ENCODE peak calls at places on chromosome 6, in five cellular contexts. Z, M, L, X and V are unnamed samples.

GRCh38 chr6:89045585-89045984 is 35.0 kb upstream of the PNRC1 start:
- DNase-seq in X (no peak), L (no peak), M (no peak), Z (no peak), V (no peak)

GRCh38 chr6:5997420-5998093 is 9.2 kb downstream of the NRN1 start:
- DNase-seq in M (no peak), L (no peak), X (no peak), Z (no peak), V (no peak)

GRCh38 chr6:134282816-134283215 is 35.1 kb downstream of the SGK1 start:
- DNase-seq in M (no peak), Z (no peak), X (no peak), L (no peak), V (no peak)

GRCh38 chr6:15026832-15027231 is 219.0 kb upstream of the JARID2 start:
- DNase-seq in Z (no peak), L (peak; percentile 29), M (no peak), X (no peak), V (no peak)

GRCh38 chr6:84344005-84344404 is 116.6 kb upstream of the CEP162 start:
- DNase-seq in M (no peak), Z (no peak), X (no peak), L (no peak), V (no peak)

GRCh38 chr6:153231048-153231635 is 100.1 kb upstream of the RGS17 start:
- DNase-seq in Z (peak; percentile 40), M (no peak), X (no peak), L (peak; percentile 8), V (peak; percentile 37)

GRCh38 chr6:169046483-169047192 is 207.0 kb downstream of the THBS2 start:
- DNase-seq in Z (no peak), M (peak; percentile 14), L (no peak), X (no peak), V (no peak)

GRCh38 chr6:17705778-17706579 is 746 bp downstream of the NUP153 start:
- DNase-seq in X (peak; percentile 84), M (peak; percentile 92), L (peak; percentile 48), Z (peak; percentile 75), V (peak; percentile 55)

GRCh38 chr6:87094576-87094975 is 330 bp downstream of the CGA start:
- DNase-seq in L (no peak), M (no peak), X (no peak), Z (no peak), V (no peak)

GRCh38 chr6:24568687-24569086 is 73.9 kb downstream of the ALDH5A1 start:
- DNase-seq in L (no peak), Z (no peak), X (no peak), M (no peak), V (no peak)

GRCh38 chr6:48613221-48613949 is 502.4 kb upstream of the PTCHD4 start:
- DNase-seq in X (no peak), Z (no peak), M (no peak), L (no peak), V (no peak)

GRCh38 chr6:54193560-54193959 is 82.3 kb downstream of the MLIP start:
- DNase-seq in L (no peak), X (no peak), M (no peak), Z (no peak), V (no peak)